ENCODE peak calls at places on chromosomes 16 and 17, in seven cellular contexts. B is uterus, N is A549, V is ovary, M is fibroblast of lung, S is psoas muscle, H is GM23338. J is an unnamed sample.

GRCh38 chr16:30585400-30586191 is at the start of gene ZNF785:
- DNase-seq in B (peak; percentile 99), N (no peak), V (peak; percentile 95), M (peak; percentile 99), S (peak; percentile 97), H (peak; percentile 99), J (peak; percentile 97)

GRCh38 chr16:87279094-87279658 is 38.0 kb downstream of the C16orf95 start:
- DNase-seq in B (no peak), N (no peak), V (no peak), M (no peak), S (no peak), H (no peak), J (no peak)

GRCh38 chr17:42743595-42744282 is 1.1 kb downstream of the EZH1 start:
- DNase-seq in B (no peak), N (peak; percentile 61), V (no peak), M (no peak), S (no peak), H (peak; percentile 58), J (no peak)

GRCh38 chr16:4694664-4695451 is 1.5 kb downstream of the NUDT16L1 start:
- DNase-seq in B (peak; percentile 45), N (no peak), V (peak; percentile 62), M (no peak), S (peak; percentile 77), H (no peak), J (no peak)

GRCh38 chr16:85418978-85419491 is 194.1 kb upstream of the GSE1 start:
- DNase-seq in B (no peak), N (no peak), V (peak; percentile 24), M (no peak), S (peak; percentile 32), H (no peak), J (peak; percentile 79)

GRCh38 chr16:85697441-85697840 is 8.7 kb upstream of the GINS2 start:
- DNase-seq in B (no peak), N (no peak), V (no peak), M (no peak), S (no peak), H (no peak), J (no peak)

GRCh38 chr17:16888413-16889087 is 83.4 kb downstream of the TNFRSF13B start:
- DNase-seq in B (no peak), N (no peak), V (no peak), M (no peak), S (no peak), H (no peak), J (no peak)

GRCh38 chr17:57434361-57434760 is 178.0 kb downstream of the MSI2 start:
- DNase-seq in B (no peak), N (no peak), V (no peak), M (no peak), S (no peak), H (no peak), J (no peak)

GRCh38 chr16:89574681-89575246 is 794 bp upstream of the CPNE7 start:
- DNase-seq in B (no peak), N (peak; percentile 92), V (peak; percentile 56), M (peak; percentile 62), S (no peak), H (peak; percentile 92), J (no peak)

GRCh38 chr16:79139799-79140198 is 460.7 kb downstream of the MAF start:
- DNase-seq in B (no peak), N (no peak), V (no peak), M (no peak), S (no peak), H (no peak), J (no peak)

GRCh38 chr16:84652565-84652964 is 4.3 kb downstream of the KLHL36 start:
- DNase-seq in B (no peak), N (no peak), V (no peak), M (no peak), S (no peak), H (no peak), J (no peak)

GRCh38 chr16:27317320-27317719 is 3.5 kb downstream of the IL4R start:
- DNase-seq in B (peak; percentile 14), N (no peak), V (peak; percentile 18), M (no peak), S (no peak), H (no peak), J (no peak)

GRCh38 chr17:35982409-35983191 is 1.3 kb upstream of the CCL16 start:
- DNase-seq in B (no peak), N (no peak), V (no peak), M (no peak), S (no peak), H (no peak), J (no peak)

GRCh38 chr16:84868829-84869457 is 49.2 kb downstream of the CRISPLD2 start:
- DNase-seq in B (no peak), N (no peak), V (no peak), M (no peak), S (peak; percentile 44), H (no peak), J (no peak)

GRCh38 chr17:12961655-12962054 is 56.2 kb downstream of the ELAC2 start:
- DNase-seq in B (no peak), N (no peak), V (no peak), M (no peak), S (no peak), H (no peak), J (no peak)
- TF ChIP-seq CTCF in B (no peak), N (no peak), V (no peak), M (no peak), S (no peak), H (no peak), J (no peak)

DNA sequence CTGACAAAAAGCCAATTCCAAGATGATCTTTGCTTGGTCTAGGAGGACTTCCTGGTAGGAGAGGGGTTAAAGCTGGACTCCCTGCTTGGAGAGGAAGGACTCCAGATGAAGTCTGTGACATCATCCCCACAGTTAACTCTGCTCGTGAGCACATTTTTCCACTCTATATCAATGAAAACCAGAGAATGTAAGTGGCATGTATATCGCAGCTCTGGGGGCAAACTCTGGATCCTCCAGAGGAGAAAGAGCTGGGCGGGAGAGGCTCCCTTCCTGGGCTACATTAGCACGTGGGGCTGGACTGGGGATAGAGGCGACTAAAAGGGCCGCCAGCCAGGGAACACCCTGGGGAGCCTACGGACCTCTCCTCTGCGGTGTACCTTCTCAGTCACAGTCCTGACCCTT is 34.1 kb downstream of the HIC1 start:
- DNase-seq in B (peak; percentile 49), N (no peak), V (no peak), M (peak; percentile 76), S (peak; percentile 59), H (no peak), J (no peak)
- H3K4me3 ChIP-seq in B (peak overlapping the region; percentile 22), N (no peak overlapping the region), V (peak overlapping the region; percentile 5), M (peak overlapping the region; percentile 21), S (peak overlapping the region; percentile 48), H (no peak overlapping the region), J (peak overlapping the region; percentile 45)

DNA sequence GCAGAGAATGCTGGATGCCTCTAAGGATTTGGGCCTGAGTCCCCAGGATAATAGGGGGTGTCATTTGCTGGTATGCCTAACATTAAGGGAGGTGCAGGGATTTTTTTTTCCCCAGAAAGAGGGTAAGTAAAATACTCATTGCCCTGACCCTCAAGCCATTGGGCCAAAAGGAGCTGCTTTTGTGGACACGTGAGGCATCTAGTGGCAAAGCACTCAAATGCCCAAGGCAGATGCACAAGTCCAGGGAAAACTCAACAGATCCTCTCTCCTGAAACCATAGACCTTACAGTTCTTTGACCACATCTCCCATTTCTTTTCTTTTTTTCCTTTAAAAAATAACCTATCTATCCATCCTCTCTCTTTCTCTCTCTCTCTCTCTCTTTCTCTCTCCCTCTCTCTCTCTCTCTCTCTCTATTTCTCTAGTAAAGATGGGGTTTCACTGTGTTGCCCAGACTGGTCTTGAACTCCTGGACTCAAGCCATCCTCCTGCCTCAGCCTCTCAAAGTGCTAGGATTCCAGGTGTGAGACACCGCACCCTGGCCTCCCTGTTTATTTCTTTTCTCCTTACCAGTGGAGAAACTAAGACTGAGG is 11.8 kb downstream of the IRX5 start:
- DNase-seq in B (no peak), N (no peak), V (no peak), M (no peak), S (no peak), H (no peak), J (no peak)
- H3K27ac ChIP-seq in B (no peak overlapping the region), N (no peak overlapping the region), V (no peak overlapping the region), M (no peak overlapping the region), S (no peak overlapping the region), H (no peak overlapping the region), J (no peak overlapping the region)

GRCh38 chr17:33015716-33016346 is 24.2 kb downstream of the SPACA3 start:
- DNase-seq in B (no peak), N (no peak), V (no peak), M (no peak), S (no peak), H (no peak), J (no peak)
- TF ChIP-seq CTCF in B (no peak), N (no peak), V (no peak), M (no peak), S (no peak), H (no peak), J (no peak)

GRCh38 chr17:55436224-55437164 is 14.9 kb upstream of the MMD start:
- DNase-seq in B (no peak), N (no peak), V (no peak), M (no peak), S (no peak), H (no peak), J (no peak)
- H3K4me3 ChIP-seq in B (no peak overlapping the region), N (no peak overlapping the region), V (no peak overlapping the region), M (no peak overlapping the region), S (no peak overlapping the region), H (no peak overlapping the region), J (no peak overlapping the region)